ENCODE peak calls at places on chromosomes 11 and 22, in five cellular contexts. X is fibroblast of the conjunctiva, O is heart right ventricle, Z is activated T-cell treated with anti-CD3 and anti-CD28 coated beads for 1 hour, C is mesendoderm. F is an unnamed sample.

GRCh38 chr11:118872403-118872821 is 11.3 kb upstream of the CXCR5 start:
- DNase-seq in X (no peak), O (no peak), Z (no peak), C (no peak), F (peak)

GRCh38 chr11:22508691-22509090 is 116.9 kb downstream of the FANCF start:
- DNase-seq in X (no peak), O (no peak), Z (no peak), C (no peak), F (no peak)

GRCh38 chr11:75311858-75312288 is 39.6 kb downstream of the ARRB1 start:
- DNase-seq in X (peak), O (peak), Z (no peak), C (peak), F (peak)

GRCh38 chr11:2652362-2652761 is 47.4 kb downstream of the KCNQ1OT1 start:
- DNase-seq in X (no peak), O (no peak), Z (no peak), C (no peak), F (peak)

GRCh38 chr11:10139656-10140055 is 154.4 kb downstream of the SBF2 start:
- DNase-seq in X (peak), O (no peak), Z (no peak), C (no peak), F (peak)

GRCh38 chr11:24348908-24349307 is 147.9 kb upstream of the LUZP2 start:
- DNase-seq in X (no peak), O (no peak), Z (no peak), C (no peak), F (no peak)

GRCh38 chr22:49240016-49240380 is 587.7 kb downstream of the BRD1 start:
- DNase-seq in X (no peak), O (no peak), Z (no peak), C (no peak), F (no peak)

GRCh38 chr11:12213920-12214319 is 103.5 kb downstream of the MICAL2 start:
- DNase-seq in X (no peak), O (no peak), Z (no peak), C (no peak), F (no peak)

GRCh38 chr11:64120951-64121569 is 44.9 kb downstream of the MACROD1 start:
- DNase-seq in X (no peak), O (peak), Z (no peak), C (no peak), F (no peak)

GRCh38 chr11:88447285-88447684 is 109.7 kb upstream of the CTSC start:
- DNase-seq in X (no peak), O (no peak), Z (no peak), C (no peak), F (no peak)

GRCh38 chr11:47109882-47110281 is 66.8 kb downstream of the ARFGAP2 start:
- DNase-seq in X (no peak), O (no peak), Z (no peak), C (no peak), F (no peak)

GRCh38 chr11:33970984-33971466 is 79.1 kb upstream of the LMO2 start:
- DNase-seq in X (peak), O (no peak), Z (no peak), C (peak), F (peak)

GRCh38 chr11:63553759-63554158 is 9.4 kb downstream of the PLAAT2 start:
- DNase-seq in X (no peak), O (no peak), Z (no peak), C (no peak), F (no peak)

GRCh38 chr11:74380746-74381439 is 17.3 kb downstream of the PGM2L1 start:
- DNase-seq in X (no peak), O (no peak), Z (no peak), C (no peak), F (no peak)

GRCh38 chr22:36352775-36353507 is 34.8 kb downstream of the MYH9 start:
- DNase-seq in X (peak), O (peak), Z (no peak), C (no peak), F (no peak)

GRCh38 chr11:92867913-92868619 is 101.4 kb upstream of the MTNR1B start:
- DNase-seq in X (no peak), O (no peak), Z (no peak), C (no peak), F (no peak)

GRCh38 chr11:30196400-30197206 is 34.2 kb upstream of the FSHB start:
- DNase-seq in X (peak), O (peak), Z (peak), C (peak), F (peak)

GRCh38 chr11:12802418-12803085 is 128.3 kb downstream of the TEAD1 start:
- DNase-seq in X (peak), O (peak), Z (no peak), C (peak), F (no peak)

GRCh38 chr11:60310407-60310998 is 16.6 kb upstream of the MS4A6E start:
- DNase-seq in X (no peak), O (no peak), Z (no peak), C (no peak), F (no peak)

GRCh38 chr22:46092011-46092410 is 58.3 kb upstream of the PPARA start:
- DNase-seq in X (no peak), O (peak), Z (no peak), C (no peak), F (no peak)

GRCh38 chr11:131544591-131544990 is 174.2 kb downstream of the NTM start:
- DNase-seq in X (no peak), O (no peak), Z (no peak), C (peak), F (peak)

GRCh38 chr11:46127150-46127638 is 5.9 kb upstream of the PHF21A start:
- DNase-seq in X (no peak), O (no peak), Z (no peak), C (peak), F (no peak)

GRCh38 chr11:87421422-87421821 is 383.7 kb downstream of the TMEM135 start:
- DNase-seq in X (peak), O (no peak), Z (no peak), C (peak), F (peak)

GRCh38 chr22:32044913-32045312 is 1.9 kb downstream of the SLC5A1 start:
- DNase-seq in X (no peak), O (no peak), Z (no peak), C (no peak), F (no peak)

GRCh38 chr22:41350087-41350486 is 31.7 kb upstream of the TEF start:
- DNase-seq in X (no peak), O (no peak), Z (no peak), C (no peak), F (no peak)

GRCh38 chr22:34702279-34702678 is 363.7 kb upstream of the ISX start:
- DNase-seq in X (no peak), O (no peak), Z (no peak), C (no peak), F (no peak)

GRCh38 chr11:125593113-125593761 is 585 bp downstream of the STT3A start:
- DNase-seq in X (no peak), O (no peak), Z (no peak), C (no peak), F (no peak)

GRCh38 chr11:129814244-129814992 is 1.2 kb upstream of the TMEM45B start:
- DNase-seq in X (no peak), O (no peak), Z (peak), C (peak), F (no peak)

GRCh38 chr11:112213753-112214152 is 12.5 kb upstream of the PTS start:
- DNase-seq in X (no peak), O (no peak), Z (no peak), C (no peak), F (no peak)

GRCh38 chr11:10602945-10603344 is 34.5 kb upstream of the LYVE1 start:
- DNase-seq in X (no peak), O (no peak), Z (no peak), C (no peak), F (peak)

GRCh38 chr11:32438346-32438882 is 3.1 kb upstream of the WT1 start:
- DNase-seq in X (no peak), O (no peak), Z (no peak), C (no peak), F (no peak)

GRCh38 chr11:72250661-72251465 is 6.9 kb upstream of the PHOX2A start:
- DNase-seq in X (no peak), O (no peak), Z (no peak), C (no peak), F (no peak)

GRCh38 chr11:83157755-83158473 is 983 bp downstream of the PCF11 start:
- DNase-seq in X (peak), O (peak), Z (peak), C (peak), F (peak)

GRCh38 chr11:8908099-8908498 is 2.9 kb upstream of the AKIP1 start:
- DNase-seq in X (no peak), O (no peak), Z (no peak), C (no peak), F (no peak)

GRCh38 chr11:113806403-113806802 is 26.8 kb downstream of the CLDN25 start:
- DNase-seq in X (no peak), O (no peak), Z (no peak), C (peak), F (peak)

GRCh38 chr11:122137081-122137793 is 21.2 kb upstream of the BLID start:
- DNase-seq in X (peak), O (no peak), Z (no peak), C (peak), F (no peak)

GRCh38 chr11:69734841-69735240 is 31.0 kb upstream of the FGF19 start:
- DNase-seq in X (no peak), O (no peak), Z (no peak), C (no peak), F (no peak)

GRCh38 chr11:45079075-45079444 is 67.4 kb upstream of the PRDM11 start:
- DNase-seq in X (no peak), O (no peak), Z (no peak), C (no peak), F (peak)